ENCODE peak calls at places on chromosomes 11 and 22, in eight cellular contexts. L, H, J, P, Q, V, I and Y are unnamed samples.

GRCh38 chr22:28728621-28729313 is 12.9 kb downstream of the CHEK2 start:
- DNase-seq in L (no peak), H (no peak), J (no peak), P (no peak), Q (no peak), V (no peak), I (no peak), Y (no peak)

GRCh38 chr11:82043316-82043715 is 690.3 kb downstream of the FAM181B start:
- DNase-seq in L (peak), H (no peak), J (no peak), P (no peak), Q (no peak), V (no peak), I (no peak), Y (no peak)

GRCh38 chr11:114121138-114121537 is 61.6 kb downstream of the ZBTB16 start:
- DNase-seq in L (no peak), H (no peak), J (no peak), P (no peak), Q (peak), V (no peak), I (no peak), Y (no peak)

GRCh38 chr11:85423331-85423730 is 203.8 kb downstream of the DLG2 start:
- DNase-seq in L (no peak), H (no peak), J (no peak), P (peak), Q (no peak), V (no peak), I (no peak), Y (no peak)

GRCh38 chr11:11969380-11970215 is 38.8 kb downstream of the DKK3 start:
- DNase-seq in L (no peak), H (no peak), J (no peak), P (no peak), Q (no peak), V (no peak), I (no peak), Y (no peak)

GRCh38 chr22:21916309-21916918 is 36.2 kb downstream of the PPM1F start:
- DNase-seq in L (no peak), H (no peak), J (no peak), P (no peak), Q (no peak), V (no peak), I (no peak), Y (no peak)

GRCh38 chr11:68206211-68206610 is 6.9 kb downstream of the KMT5B start:
- DNase-seq in L (peak), H (peak), J (peak), P (no peak), Q (no peak), V (no peak), I (peak), Y (peak)

GRCh38 chr11:24239016-24239720 is 257.7 kb upstream of the LUZP2 start:
- DNase-seq in L (peak), H (no peak), J (no peak), P (peak), Q (no peak), V (peak), I (no peak), Y (peak)

GRCh38 chr11:2569731-2570210 is 125.0 kb downstream of the KCNQ1 start:
- DNase-seq in L (no peak), H (no peak), J (no peak), P (no peak), Q (no peak), V (no peak), I (no peak), Y (no peak)

GRCh38 chr11:121281609-121282164 is 10.9 kb upstream of the SC5D start:
- DNase-seq in L (no peak), H (no peak), J (no peak), P (no peak), Q (no peak), V (no peak), I (no peak), Y (no peak)

GRCh38 chr11:42974510-42974909 is 337.3 kb upstream of the API5 start:
- DNase-seq in L (no peak), H (peak), J (no peak), P (no peak), Q (no peak), V (no peak), I (no peak), Y (no peak)

GRCh38 chr11:68014157-68014965 is 4.2 kb downstream of the ALDH3B1 start:
- DNase-seq in L (peak), H (no peak), J (no peak), P (no peak), Q (no peak), V (peak), I (no peak), Y (peak)

GRCh38 chr11:214083-214482 is 6.6 kb downstream of the RIC8A start:
- DNase-seq in L (no peak), H (no peak), J (no peak), P (no peak), Q (peak), V (no peak), I (no peak), Y (no peak)

GRCh38 chr11:13963169-13963948 is 836 bp downstream of the SPON1 start:
- DNase-seq in L (peak), H (peak), J (no peak), P (peak), Q (no peak), V (no peak), I (no peak), Y (no peak)

GRCh38 chr11:3002346-3002745 is 10.2 kb upstream of the NAP1L4 start:
- DNase-seq in L (no peak), H (no peak), J (no peak), P (no peak), Q (peak), V (no peak), I (no peak), Y (no peak)

GRCh38 chr11:114775849-114776621 is 97.7 kb downstream of the NXPE2 start:
- DNase-seq in L (no peak), H (no peak), J (no peak), P (peak), Q (no peak), V (no peak), I (no peak), Y (no peak)

GRCh38 chr22:49958462-49958921 is 2.1 kb upstream of the PIM3 start:
- DNase-seq in L (no peak), H (no peak), J (no peak), P (no peak), Q (no peak), V (no peak), I (no peak), Y (no peak)

GRCh38 chr11:128365044-128365443 is 222.3 kb downstream of the ETS1 start:
- DNase-seq in L (peak), H (peak), J (peak), P (no peak), Q (no peak), V (peak), I (peak), Y (peak)

GRCh38 chr11:103537904-103538502 is 428.8 kb downstream of the DYNC2H1 start:
- DNase-seq in L (peak), H (peak), J (no peak), P (peak), Q (no peak), V (no peak), I (no peak), Y (peak)

GRCh38 chr22:18145676-18146388 is 4.1 kb upstream of the USP18 start:
- DNase-seq in L (no peak), H (no peak), J (no peak), P (no peak), Q (no peak), V (no peak), I (no peak), Y (no peak)

GRCh38 chr11:2218234-2218633 is 46.6 kb upstream of the TH start:
- DNase-seq in L (no peak), H (no peak), J (no peak), P (no peak), Q (peak), V (no peak), I (no peak), Y (no peak)

GRCh38 chr11:27473017-27473406 is 422 bp upstream of the LGR4 start:
- DNase-seq in L (no peak), H (no peak), J (no peak), P (no peak), Q (no peak), V (no peak), I (no peak), Y (no peak)

GRCh38 chr22:22884888-22885840 is 2.5 kb upstream of the IGLL5 start:
- DNase-seq in L (no peak), H (no peak), J (peak), P (no peak), Q (no peak), V (no peak), I (peak), Y (no peak)

GRCh38 chr11:20518323-20518834 is 81.0 kb upstream of the SLC6A5 start:
- DNase-seq in L (no peak), H (no peak), J (no peak), P (no peak), Q (peak), V (no peak), I (no peak), Y (no peak)

GRCh38 chr22:28435960-28436359 is 243.7 kb downstream of the TTC28 start:
- DNase-seq in L (no peak), H (no peak), J (no peak), P (no peak), Q (no peak), V (no peak), I (no peak), Y (no peak)

GRCh38 chr11:128813729-128814128 is 53.4 kb downstream of the KCNJ1 start:
- DNase-seq in L (no peak), H (no peak), J (no peak), P (no peak), Q (peak), V (no peak), I (no peak), Y (no peak)

GRCh38 chr11:87445002-87445401 is 407.3 kb downstream of the TMEM135 start:
- DNase-seq in L (no peak), H (no peak), J (no peak), P (no peak), Q (no peak), V (no peak), I (no peak), Y (peak)

GRCh38 chr11:19670030-19670761 is 42.4 kb upstream of the NAV2 start:
- DNase-seq in L (peak), H (peak), J (no peak), P (no peak), Q (no peak), V (no peak), I (no peak), Y (peak)

GRCh38 chr11:72238040-72238450 is 5.9 kb downstream of the PHOX2A start:
- DNase-seq in L (peak), H (peak), J (peak), P (peak), Q (peak), V (no peak), I (peak), Y (peak)

GRCh38 chr11:19290356-19290755 is 49.6 kb upstream of the E2F8 start:
- DNase-seq in L (no peak), H (no peak), J (no peak), P (no peak), Q (no peak), V (no peak), I (no peak), Y (no peak)

GRCh38 chr22:48860557-48860956 is 967.1 kb downstream of the BRD1 start:
- DNase-seq in L (no peak), H (no peak), J (no peak), P (no peak), Q (no peak), V (no peak), I (no peak), Y (no peak)

GRCh38 chr11:57131080-57131790 is 50.5 kb upstream of the LRRC55 start:
- DNase-seq in L (peak), H (peak), J (no peak), P (peak), Q (peak), V (no peak), I (no peak), Y (peak)
- TF ChIP-seq CTCF in L (peak), H (peak), J (peak), P (peak), Q (peak), V (peak), I (peak), Y (peak)

GRCh38 chr11:57461841-57462489 is 1.6 kb downstream of the RTN4RL2 start:
- DNase-seq in L (no peak), H (no peak), J (no peak), P (no peak), Q (no peak), V (no peak), I (no peak), Y (no peak)

GRCh38 chr11:57460756-57461749 is 725 bp downstream of the RTN4RL2 start:
- DNase-seq in L (no peak), H (peak), J (peak), P (no peak), Q (no peak), V (no peak), I (no peak), Y (no peak)

GRCh38 chr11:57459112-57460016 is 964 bp upstream of the RTN4RL2 start:
- DNase-seq in L (no peak), H (peak), J (no peak), P (no peak), Q (peak), V (no peak), I (no peak), Y (no peak)

GRCh38 chr11:57458410-57459111 is 1.8 kb upstream of the RTN4RL2 start:
- DNase-seq in L (no peak), H (peak), J (peak), P (peak), Q (peak), V (no peak), I (no peak), Y (no peak)

DNA sequence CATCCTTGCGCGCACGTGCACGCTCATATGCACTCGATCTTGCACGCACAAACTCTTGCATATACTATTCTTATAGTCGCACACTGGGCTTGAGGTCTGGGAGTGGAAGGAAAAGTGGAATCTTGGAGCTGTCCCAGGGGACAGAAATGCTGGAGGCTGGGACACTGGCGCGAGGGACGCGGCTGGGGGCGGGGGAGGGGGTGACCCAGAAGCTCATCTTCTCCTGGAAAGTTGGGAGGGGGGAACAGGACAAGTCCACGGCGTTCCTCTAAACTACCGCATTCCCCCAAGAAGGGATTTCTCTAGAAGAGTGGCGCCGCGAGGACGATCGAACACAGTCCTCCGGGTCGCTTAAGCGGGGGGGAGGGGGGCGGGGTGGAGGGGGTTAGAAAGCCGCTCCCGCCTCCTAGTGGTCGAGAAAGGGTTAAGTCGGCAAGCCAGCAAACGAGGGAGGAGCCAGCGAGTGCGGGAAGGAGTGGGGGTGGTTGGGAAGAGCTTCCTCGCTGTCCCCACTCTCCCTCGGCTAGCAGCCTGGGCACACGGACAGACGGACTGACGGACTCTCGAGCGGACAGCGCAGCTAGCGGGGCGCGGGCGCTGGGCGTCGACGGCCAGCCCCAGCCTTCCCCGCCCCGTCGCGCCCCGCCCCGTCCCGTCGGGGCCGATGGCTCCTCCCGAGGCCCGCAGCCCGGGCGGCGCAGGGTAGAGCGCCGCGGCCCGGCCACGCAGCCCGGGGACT is at the start of gene RTN4RL2:
- DNase-seq in L (peak), H (peak), J (peak), P (peak), Q (peak), V (no peak), I (no peak), Y (no peak)
- TF ChIP-seq CTCF in L (no peak), H (no peak), J (peak), P (peak), Q (peak), V (no peak), I (no peak), Y (peak)

DNA sequence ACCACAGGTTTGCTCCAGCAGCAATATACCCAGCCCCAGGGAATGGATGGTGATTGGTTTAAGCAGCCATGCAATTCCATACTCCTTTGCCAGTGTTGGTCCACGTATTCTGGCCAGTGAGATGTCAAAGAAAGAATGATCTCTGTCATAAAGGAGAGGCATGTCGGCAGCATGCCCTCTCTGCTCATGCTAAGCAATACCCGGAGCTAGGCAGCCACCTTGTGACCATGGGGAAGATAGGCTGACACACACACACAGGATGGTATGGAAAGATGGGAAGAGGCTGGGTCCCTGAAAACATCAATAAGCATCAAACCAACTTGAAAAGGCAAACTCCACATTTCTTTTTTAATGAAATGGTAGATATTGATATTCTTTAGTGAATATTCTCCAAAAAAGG is 5.1 kb downstream of the ABCC8 start:
- DNase-seq in L (no peak), H (no peak), J (no peak), P (no peak), Q (no peak), V (no peak), I (no peak), Y (no peak)
- TF ChIP-seq CTCF in L (no peak), H (no peak), J (peak), P (peak), Q (no peak), V (no peak), I (no peak), Y (no peak)

GRCh38 chr11:118635642-118636041 is 28.2 kb downstream of the PHLDB1 start:
- DNase-seq in L (no peak), H (no peak), J (no peak), P (no peak), Q (no peak), V (no peak), I (no peak), Y (no peak)

GRCh38 chr11:118633979-118634378 is 26.6 kb downstream of the PHLDB1 start:
- DNase-seq in L (peak), H (no peak), J (no peak), P (no peak), Q (no peak), V (no peak), I (no peak), Y (peak)

GRCh38 chr11:118633319-118633690 is 25.9 kb downstream of the PHLDB1 start:
- DNase-seq in L (no peak), H (peak), J (no peak), P (no peak), Q (no peak), V (no peak), I (no peak), Y (no peak)

GRCh38 chr11:118635237-118635591 is 27.8 kb downstream of the PHLDB1 start:
- DNase-seq in L (no peak), H (no peak), J (no peak), P (no peak), Q (no peak), V (no peak), I (no peak), Y (no peak)

GRCh38 chr11:118634435-118635236 is 27.2 kb downstream of the PHLDB1 start:
- DNase-seq in L (peak), H (peak), J (no peak), P (no peak), Q (peak), V (no peak), I (peak), Y (no peak)
- TF ChIP-seq CTCF in L (no peak), H (peak), J (no peak), P (no peak), Q (peak), V (no peak), I (no peak), Y (peak)

DNA sequence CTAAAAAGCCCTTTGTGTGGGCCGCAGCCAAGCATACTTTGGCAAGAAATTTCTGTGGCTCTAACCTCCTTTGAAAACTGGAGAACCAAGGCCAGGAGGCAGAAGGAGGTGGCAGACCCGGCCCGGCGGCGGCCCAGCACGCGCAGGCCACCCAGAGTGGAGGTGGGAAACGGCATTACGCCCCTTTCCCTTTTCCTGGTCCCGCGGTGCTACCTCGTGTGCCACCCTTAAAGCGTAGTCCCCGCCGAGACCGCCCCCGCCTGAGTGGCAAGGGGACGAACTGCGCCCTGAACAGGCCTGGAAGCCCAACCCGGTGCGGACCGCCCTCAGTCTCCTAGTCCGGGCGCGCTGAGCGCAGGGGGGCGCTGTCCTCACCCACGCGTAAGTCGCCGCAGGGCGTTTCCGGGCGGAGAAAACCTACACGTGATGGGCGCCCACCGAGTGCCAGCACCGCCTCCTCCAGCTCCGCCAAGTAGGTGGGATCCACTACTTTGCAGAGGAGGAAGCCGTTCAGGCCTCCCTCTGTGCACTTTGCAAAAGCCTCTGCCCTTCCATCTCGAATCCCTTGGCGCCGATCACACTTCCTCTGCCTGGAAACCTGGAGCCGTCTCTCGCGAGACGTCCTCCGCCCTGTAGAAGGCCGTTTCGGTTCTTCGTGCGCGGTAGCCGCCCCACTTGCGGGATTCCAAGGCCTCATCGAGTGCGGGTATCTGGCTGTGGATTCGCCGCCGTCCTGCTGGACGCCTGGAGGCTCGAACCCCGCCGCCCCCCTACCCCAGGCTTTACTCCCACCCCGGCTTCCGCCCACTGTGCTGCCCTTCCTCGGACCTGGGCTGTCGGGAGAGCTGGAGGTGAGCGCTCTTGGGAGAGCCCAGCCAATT is at the start of gene ACCS:
- DNase-seq in L (peak), H (peak), J (no peak), P (no peak), Q (peak), V (peak), I (peak), Y (peak)
- TF ChIP-seq CTCF in L (peak), H (peak), J (no peak), P (no peak), Q (peak), V (peak), I (peak), Y (peak)